ENCODE peak calls at places on chromosomes 16 and 17, in five cellular contexts. M, C, L, F and B are unnamed samples.

GRCh38 chr17:27607692-27608091 is 23.3 kb upstream of the LGALS9 start:
- DNase-seq in M (no peak), C (no peak), L (no peak), F (no peak), B (no peak)

GRCh38 chr17:41915566-41915965 is 3.2 kb downstream of the ACLY start:
- DNase-seq in M (no peak), C (no peak), L (no peak), F (no peak), B (no peak)

GRCh38 chr16:65070831-65071230 is 51.0 kb downstream of the CDH11 start:
- DNase-seq in M (peak), C (peak), L (peak), F (peak), B (peak)

GRCh38 chr16:80120899-80121521 is 419.8 kb upstream of the DYNLRB2 start:
- DNase-seq in M (no peak), C (peak), L (peak), F (no peak), B (no peak)

GRCh38 chr17:63442549-63443035 is 3.5 kb downstream of the CYB561 start:
- DNase-seq in M (no peak), C (no peak), L (peak), F (no peak), B (peak)

GRCh38 chr16:4870138-4870671 is 22.9 kb downstream of the UBN1 start:
- DNase-seq in M (no peak), C (no peak), L (no peak), F (no peak), B (no peak)

GRCh38 chr17:28043296-28043695 is 819 bp downstream of the NLK start:
- DNase-seq in M (no peak), C (no peak), L (no peak), F (no peak), B (no peak)

GRCh38 chr17:28985950-28986713 is 19.7 kb downstream of the SEZ6 start:
- DNase-seq in M (peak), C (no peak), L (no peak), F (no peak), B (no peak)

GRCh38 chr17:20774472-20775135 is 195.1 kb downstream of the CDRT15L2 start:
- DNase-seq in M (no peak), C (no peak), L (no peak), F (no peak), B (no peak)

GRCh38 chr16:57770361-57770760 is 31.9 kb downstream of the KIFC3 start:
- DNase-seq in M (no peak), C (no peak), L (no peak), F (no peak), B (no peak)

GRCh38 chr17:42274812-42275526 is 1.2 kb downstream of the STAT5B start:
- DNase-seq in M (no peak), C (no peak), L (peak), F (no peak), B (no peak)

GRCh38 chr17:37842401-37842800 is 81.8 kb upstream of the TBC1D3K start:
- DNase-seq in M (no peak), C (no peak), L (no peak), F (no peak), B (no peak)

GRCh38 chr16:56909484-56910113 is 22.3 kb upstream of the HERPUD1 start:
- DNase-seq in M (no peak), C (no peak), L (peak), F (no peak), B (no peak)

GRCh38 chr17:34556384-34556783 is 23.0 kb upstream of the TMEM132E start:
- DNase-seq in M (no peak), C (no peak), L (no peak), F (peak), B (peak)

GRCh38 chr17:18156171-18156975 is 27.3 kb upstream of the ALKBH5 start:
- DNase-seq in M (no peak), C (no peak), L (no peak), F (no peak), B (no peak)

GRCh38 chr16:85475233-85475632 is 137.9 kb upstream of the GSE1 start:
- DNase-seq in M (no peak), C (no peak), L (peak), F (no peak), B (no peak)

GRCh38 chr17:78240839-78241238 is 9.4 kb downstream of the TMEM235 start:
- DNase-seq in M (no peak), C (no peak), L (no peak), F (no peak), B (no peak)

GRCh38 chr17:66777689-66778225 is 57.2 kb upstream of the CACNG5 start:
- DNase-seq in M (peak), C (no peak), L (no peak), F (peak), B (no peak)

DNA sequence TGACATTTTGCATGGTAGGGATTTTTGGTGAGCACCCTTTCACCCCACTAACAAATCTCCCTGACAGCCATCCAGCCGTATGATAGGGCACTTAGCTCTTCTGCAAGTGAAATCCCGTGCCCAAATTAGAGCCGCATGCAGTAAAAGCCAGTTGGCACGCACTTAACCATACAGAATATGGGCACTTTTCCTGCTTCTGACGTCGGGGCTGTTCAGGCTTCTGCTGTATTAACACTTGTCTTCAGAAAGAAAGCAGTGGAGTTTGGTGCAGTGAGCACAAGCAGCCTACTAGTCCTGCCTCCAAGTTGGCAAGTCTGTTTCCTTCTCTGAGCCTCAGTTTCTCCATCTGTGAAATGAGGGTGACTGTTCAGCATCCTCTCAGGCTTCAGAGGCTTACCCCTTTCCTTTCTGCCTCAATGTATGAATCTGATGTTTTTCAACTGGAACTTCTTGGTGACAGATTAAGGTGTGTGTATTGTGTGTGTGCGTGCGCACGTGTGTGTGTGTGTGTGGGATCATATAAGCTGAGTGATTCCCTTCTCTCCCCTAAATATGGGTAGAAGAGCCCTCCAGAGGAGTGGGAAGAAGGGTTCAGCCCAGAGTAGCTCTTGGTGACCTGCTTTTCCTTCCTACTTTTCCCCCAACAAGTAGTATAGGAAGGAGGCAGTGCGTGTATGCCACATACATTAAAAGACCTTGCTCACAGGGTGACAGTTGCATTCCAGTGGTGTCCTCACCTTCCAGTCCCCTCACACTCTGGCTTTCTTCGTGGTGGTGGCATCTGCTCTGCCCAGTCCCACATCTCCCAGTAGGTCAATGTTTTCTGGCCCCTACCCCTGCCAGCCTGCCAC is 19.0 kb downstream of the IGF2BP1 start:
- DNase-seq in M (no peak), C (no peak), L (no peak), F (peak), B (peak)
- H3K4me3 ChIP-seq in M (no peak), C (no peak), L (no peak), F (no peak), B (peak)

GRCh38 chr17:68718465-68718864 is 117.3 kb upstream of the FAM20A start:
- DNase-seq in M (no peak), C (no peak), L (no peak), F (no peak), B (no peak)
- H2AFZ ChIP-seq in M (peak), C (no peak), L (no peak), F (no peak), B (no peak)

GRCh38 chr17:48603959-48604769 is 622 bp downstream of the HOXB6 start:
- DNase-seq in M (no peak), C (no peak), L (no peak), F (no peak), B (peak)

GRCh38 chr17:48604770-48605329 is at the start of gene HOXB6:
- DNase-seq in M (no peak), C (no peak), L (no peak), F (no peak), B (peak)

GRCh38 chr17:48606892-48607241 is 2.1 kb upstream of the HOXB6 start:
- DNase-seq in M (no peak), C (no peak), L (no peak), F (no peak), B (no peak)

GRCh38 chr17:48605991-48606891 is 1.5 kb upstream of the HOXB6 start:
- DNase-seq in M (no peak), C (no peak), L (no peak), F (no peak), B (no peak)

DNA sequence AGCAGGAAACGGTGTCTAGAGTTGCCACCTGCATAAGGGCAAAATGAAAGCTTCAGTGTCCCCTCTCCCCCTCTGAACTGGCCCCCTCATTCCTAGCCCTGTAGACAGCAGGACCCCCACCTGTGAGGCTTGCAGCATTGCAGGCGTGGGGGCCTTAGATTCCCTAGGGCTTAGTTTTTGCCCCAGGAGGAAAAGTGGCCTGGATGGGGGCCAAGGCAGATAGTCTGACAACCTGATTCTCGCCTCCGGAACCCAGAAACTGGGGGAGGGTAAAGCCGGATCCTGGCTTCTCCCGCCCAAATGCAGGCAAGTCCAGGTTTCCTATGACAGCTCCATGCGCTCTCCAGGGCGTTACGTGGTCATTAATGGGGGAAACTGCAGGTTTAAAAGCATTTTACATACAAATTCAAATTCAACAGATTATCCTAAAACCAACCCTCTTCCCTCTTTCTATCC is 651 bp upstream of the HOXB6 start:
- DNase-seq in M (no peak), C (no peak), L (no peak), F (no peak), B (no peak)
- H3K9ac ChIP-seq in M (no peak), C (no peak), L (no peak), F (no peak), B (peak)

DNA sequence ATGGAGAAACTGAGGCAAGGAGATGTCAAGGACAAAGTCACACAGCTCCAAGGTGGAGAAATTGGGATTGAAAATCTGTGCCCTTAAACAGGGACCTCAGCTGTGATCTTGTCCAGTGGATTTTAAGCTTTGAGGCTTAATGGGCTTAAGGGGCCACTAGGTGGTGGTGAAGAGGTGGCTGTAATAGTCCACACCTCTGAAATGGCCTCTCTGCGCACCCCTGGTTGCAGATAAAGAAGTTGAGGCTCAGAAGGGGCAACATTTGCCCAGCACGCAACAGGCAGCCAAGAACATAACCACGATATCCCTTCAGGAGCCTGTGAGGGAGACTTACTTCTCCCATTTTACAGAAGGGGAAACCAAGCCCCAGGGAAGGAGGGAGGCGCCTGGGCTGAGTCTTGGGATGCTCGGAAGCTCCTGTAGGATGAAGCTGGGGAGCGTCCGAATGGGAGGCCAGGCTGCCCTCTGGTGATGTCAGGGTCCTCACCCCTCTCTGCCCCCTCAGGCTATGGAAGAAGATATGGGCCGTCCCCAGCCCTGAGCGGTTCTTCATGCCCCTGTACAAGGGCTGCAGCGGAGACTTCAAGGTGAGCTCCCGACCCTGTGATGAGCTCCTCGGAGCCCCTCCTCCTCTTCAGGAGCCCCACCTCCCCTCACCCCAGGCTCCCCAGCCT is 43.7 kb downstream of the IL21R start:
- DNase-seq in M (no peak), C (no peak), L (no peak), F (no peak), B (no peak)
- H3K4me3 ChIP-seq in M (no peak), C (no peak), L (no peak), F (no peak), B (no peak)